ENCODE peak calls at places on chromosomes 4 and X, in six cellular contexts. C is anterior cingulate cortex, I is HTR-8/SVneo, H is NCI-H1092, Z is NCI-H2081 treated with DMSO at 0.1 percent for 48 hours, Q is body of pancreas. J is an unnamed sample.

GRCh38 chr4:106530816-106531215 is 162.2 kb upstream of the GIMD1 start:
- DNase-seq in Z (no peak), Q (no peak), H (no peak), I (no peak), C (no peak), J (no peak)

GRCh38 chrX:1453390-1453783 is 678 bp upstream of the ASMTL start:
- DNase-seq in I (no peak), Z (no peak), Q (no peak), C (no peak), H (no peak), J (no peak)

GRCh38 chr4:183797041-183797444 is 108.1 kb upstream of the STOX2 start:
- DNase-seq in Q (peak), Z (no peak), I (peak), H (no peak), C (no peak), J (peak)

GRCh38 chr4:147550626-147551250 is 66.5 kb upstream of the TMEM184C start:
- DNase-seq in Z (no peak), I (peak), Q (no peak), C (no peak), H (no peak), J (peak)

GRCh38 chrX:77447339-77448149 is at the start of gene FGF16:
- DNase-seq in H (no peak), Z (no peak), Q (no peak), I (no peak), C (no peak), J (no peak)

GRCh38 chr4:144594471-144594986 is 51.4 kb upstream of the HHIP start:
- DNase-seq in Q (no peak), Z (no peak), H (no peak), C (no peak), I (no peak), J (peak)

GRCh38 chr4:118033148-118034060 is 882 bp upstream of the NDST3 start:
- DNase-seq in Z (no peak), I (peak), H (peak), Q (peak), C (peak), J (peak)

GRCh38 chr4:40395908-40396806 is 61.0 kb downstream of the CHRNA9 start:
- DNase-seq in Z (peak), C (no peak), Q (peak), H (peak), I (peak), J (no peak)

GRCh38 chr4:27308379-27308778 is 447.7 kb downstream of the STIM2 start:
- DNase-seq in I (no peak), H (no peak), Z (no peak), Q (no peak), C (no peak), J (peak)

GRCh38 chr4:146520894-146521542 is 722 bp downstream of the SLC10A7 start:
- DNase-seq in Q (peak), C (no peak), H (peak), Z (no peak), I (peak), J (peak)

GRCh38 chr4:71026086-71026485 is 32.6 kb downstream of the DCK start:
- DNase-seq in Q (peak), I (peak), Z (no peak), C (no peak), H (no peak), J (peak)

GRCh38 chr4:139555705-139556070 is 331 bp downstream of the SETD7 start:
- DNase-seq in H (no peak), I (peak), C (no peak), Q (peak), Z (no peak), J (peak)

GRCh38 chrX:92231391-92231790 is 452.2 kb downstream of the PCDH11X start:
- DNase-seq in Q (no peak), I (no peak), C (no peak), Z (no peak), H (no peak), J (no peak)

GRCh38 chrX:152674135-152674534 is 24.5 kb upstream of the MAGEA3 start:
- DNase-seq in Q (no peak), C (no peak), H (no peak), Z (no peak), I (no peak), J (no peak)

GRCh38 chrX:39065051-39065871 is 264.0 kb downstream of the MID1IP1 start:
- DNase-seq in I (no peak), H (peak), C (peak), Z (peak), Q (peak), J (peak)

GRCh38 chr4:42655921-42656735 is 777 bp downstream of the ATP8A1 start:
- DNase-seq in C (peak), Z (no peak), Q (peak), I (peak), H (peak), J (peak)

GRCh38 chrX:125090046-125090445 is 229.6 kb upstream of the TEX13C start:
- DNase-seq in Z (peak), Q (no peak), I (no peak), C (no peak), H (no peak), J (no peak)

GRCh38 chrX:71652405-71652804 is 14.9 kb upstream of the LOC101059915 start:
- DNase-seq in Z (no peak), Q (peak), I (peak), H (no peak), C (no peak), J (peak)

GRCh38 chr4:141016117-141016798 is 117.0 kb downstream of the RNF150 start:
- DNase-seq in H (no peak), C (no peak), Z (no peak), Q (no peak), I (no peak), J (no peak)

GRCh38 chrX:19535481-19535880 is 20.2 kb upstream of the MAP3K15 start:
- DNase-seq in I (no peak), C (no peak), Z (no peak), H (no peak), Q (peak), J (peak)

J was measured in NCI-H82.